ENCODE peak calls at places on chromosomes 6 and 20, in seven cellular contexts. Y is central memory CD4-positive, alpha-beta T cell; W is A172; U is left cardiac atrium; T is GM18507; E is GM12892; D is AG09319. J is an unnamed sample.
A peak's percentile ranks its signal among the peaks of the same experiment; 100 is the strongest.

GRCh38 chr20:2314759-2315439 is 19.1 kb downstream of the TGM3 start:
- DNase-seq in Y (no peak), W (peak; percentile 98), U (peak; percentile 60), T (no peak), E (no peak), D (peak; percentile 69), J (peak; percentile 76)

GRCh38 chr20:50523552-50524167 is 13.5 kb downstream of the PTPN1 start:
- DNase-seq in Y (no peak), W (no peak), U (no peak), T (no peak), E (no peak), D (no peak), J (no peak)

GRCh38 chr6:137832110-137832509 is 34.9 kb upstream of the TNFAIP3 start:
- DNase-seq in Y (no peak), W (peak; percentile 90), U (no peak), T (no peak), E (no peak), D (no peak), J (peak; percentile 78)

GRCh38 chr20:49181265-49181877 is 6.8 kb downstream of the STAU1 start:
- DNase-seq in Y (no peak), W (no peak), U (no peak), T (no peak), E (no peak), D (no peak), J (peak; percentile 69)

GRCh38 chr20:57398901-57399535 is 7.8 kb downstream of the RBM38 start:
- DNase-seq in Y (no peak), W (no peak), U (peak; percentile 18), T (no peak), E (no peak), D (no peak), J (no peak)

GRCh38 chr20:52974155-52974554 is 2.0 kb downstream of the TSHZ2 start:
- DNase-seq in Y (peak; percentile 67), W (no peak), U (no peak), T (no peak), E (no peak), D (no peak), J (no peak)

GRCh38 chr6:28648035-28648877 is 122.6 kb downstream of the GPX5 start:
- DNase-seq in Y (no peak), W (peak; percentile 82), U (peak; percentile 49), T (no peak), E (no peak), D (peak; percentile 49), J (peak; percentile 66)

GRCh38 chr20:58028123-58028522 is 200.3 kb downstream of the ANKRD60 start:
- DNase-seq in Y (no peak), W (no peak), U (no peak), T (no peak), E (no peak), D (no peak), J (no peak)

GRCh38 chr6:168055696-168056489 is 23.1 kb downstream of the FRMD1 start:
- DNase-seq in Y (no peak), W (no peak), U (no peak), T (no peak), E (no peak), D (no peak), J (no peak)

GRCh38 chr6:20882014-20882413 is 347.8 kb downstream of the CDKAL1 start:
- DNase-seq in Y (no peak), W (no peak), U (no peak), T (no peak), E (no peak), D (no peak), J (no peak)

GRCh38 chr6:149437212-149437611 is 37.1 kb downstream of the SUMO4 start:
- DNase-seq in Y (no peak), W (no peak), U (no peak), T (no peak), E (no peak), D (no peak), J (no peak)

GRCh38 chr20:47792021-47792618 is 6.8 kb upstream of the SULF2 start:
- DNase-seq in Y (no peak), W (peak; percentile 96), U (peak; percentile 77), T (no peak), E (no peak), D (peak; percentile 90), J (peak; percentile 98)

GRCh38 chr6:104682722-104683643 is 176.7 kb downstream of the HACE1 start:
- DNase-seq in Y (peak; percentile 54), W (peak; percentile 54), U (peak; percentile 44), T (peak; percentile 42), E (peak; percentile 27), D (no peak), J (peak; percentile 56)

J was measured in fibroblast of villous mesenchyme.